ENCODE peak calls at places on chromosomes 5 and 9, in five cellular contexts. Z is HepG2, W is IMR-90, T is SK-N-SH, B is H1. Y is an unnamed sample.

GRCh38 chr5:1268666-1269065 is 26.2 kb downstream of the TERT start:
- DNase-seq in W (no peak), Z (no peak), T (no peak), B (no peak), Y (no peak)

GRCh38 chr5:12662545-12663314 is 758.5 kb upstream of the CTNND2 start:
- DNase-seq in B (no peak), W (no peak), T (no peak), Z (no peak), Y (no peak)

GRCh38 chr5:50415912-50416311 is 25.2 kb downstream of the EMB start:
- DNase-seq in Z (no peak), W (no peak), T (no peak), B (no peak), Y (no peak)

GRCh38 chr5:5380298-5380697 is 42.2 kb upstream of the ICE1 start:
- DNase-seq in W (no peak), T (no peak), B (no peak), Z (no peak), Y (no peak)

GRCh38 chr9:15735083-15735974 is 182.5 kb downstream of the CCDC171 start:
- DNase-seq in Z (no peak), B (no peak), W (peak), T (no peak), Y (peak)

GRCh38 chr9:124800306-124801259 is 23.6 kb downstream of the OLFML2A start:
- DNase-seq in T (no peak), B (no peak), Z (no peak), W (peak), Y (no peak)

GRCh38 chr9:112332272-112332671 is 1.1 kb downstream of the PTBP3 start:
- DNase-seq in B (no peak), Z (no peak), T (no peak), W (no peak), Y (no peak)

GRCh38 chr9:134959126-134959970 is 41.6 kb upstream of the FCN1 start:
- DNase-seq in W (no peak), Z (no peak), B (no peak), T (no peak), Y (no peak)

GRCh38 chr5:28165116-28165515 is 1126.7 kb upstream of the CDH9 start:
- DNase-seq in Z (no peak), T (no peak), B (no peak), W (no peak), Y (no peak)

GRCh38 chr9:90000925-90001324 is 396.1 kb downstream of the GADD45G start:
- DNase-seq in W (no peak), T (no peak), Z (no peak), B (no peak), Y (no peak)

GRCh38 chr9:90002299-90003045 is 397.7 kb downstream of the GADD45G start:
- DNase-seq in T (peak), B (no peak), Z (no peak), W (no peak), Y (no peak)

GRCh38 chr9:90001756-90002155 is 396.9 kb downstream of the GADD45G start:
- DNase-seq in Z (no peak), W (no peak), T (peak), B (no peak), Y (no peak)

GRCh38 chr9:89999176-89999533 is 394.3 kb downstream of the GADD45G start:
- DNase-seq in Z (no peak), T (no peak), W (no peak), B (no peak), Y (no peak)

GRCh38 chr9:89999534-90000370 is 394.9 kb downstream of the GADD45G start:
- DNase-seq in T (peak), Z (peak), W (peak), B (no peak), Y (peak)
- TF ChIP-seq RAD21 in T (no peak), Z (no peak), W (no peak), B (no peak), Y (no peak)

DNA sequence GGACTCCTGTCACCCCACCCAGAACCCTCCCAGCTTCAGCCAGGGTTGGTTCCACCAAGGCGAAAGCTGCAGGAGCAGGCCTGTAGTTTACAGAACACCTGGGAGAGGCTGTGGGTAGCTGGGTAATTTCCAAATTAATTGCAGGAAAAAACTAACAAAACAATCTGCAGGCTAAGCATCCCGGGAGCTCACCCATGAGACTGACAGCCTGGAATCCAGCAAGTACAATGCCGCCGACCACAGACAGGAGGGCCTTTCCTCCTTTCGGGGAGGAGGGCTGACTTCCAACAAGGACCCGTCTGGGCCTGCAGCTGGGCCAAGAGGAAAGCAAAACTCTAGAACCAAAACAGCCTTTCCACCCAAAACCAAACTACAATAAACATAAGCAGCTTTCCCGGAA is 10.3 kb downstream of the FOXE1 start:
- DNase-seq in Z (no peak), W (no peak), T (no peak), B (no peak), Y (no peak)
- TF ChIP-seq RAD21 in Z (no peak), W (no peak), T (no peak), B (no peak), Y (no peak)

GRCh38 chr5:78501411-78502338 is 141.3 kb downstream of the SCAMP1 start:
- DNase-seq in B (peak), T (no peak), Z (no peak), W (no peak), Y (no peak)
- TF ChIP-seq RAD21 in B (no peak), T (no peak), Z (no peak), W (no peak), Y (no peak)

GRCh38 chr5:124235576-124235975 is 510.9 kb downstream of the ZNF608 start:
- DNase-seq in T (peak), Z (no peak), W (no peak), B (no peak), Y (no peak)
- TF ChIP-seq RAD21 in T (no peak), Z (no peak), W (no peak), B (no peak), Y (no peak)

GRCh38 chr5:179906795-179907569 is 715 bp downstream of the TBC1D9B start:
- DNase-seq in T (peak), W (peak), B (peak), Z (no peak), Y (no peak)

GRCh38 chr5:179907570-179908324 is at the start of gene TBC1D9B:
- DNase-seq in B (peak), W (peak), T (peak), Z (peak), Y (peak)

GRCh38 chr5:179905144-179905526 is 2.6 kb downstream of the TBC1D9B start:
- DNase-seq in T (no peak), B (no peak), W (no peak), Z (no peak), Y (no peak)

GRCh38 chr5:179904463-179905143 is 3.1 kb downstream of the TBC1D9B start:
- DNase-seq in T (no peak), Z (no peak), B (no peak), W (no peak), Y (no peak)

GRCh38 chr5:179906294-179906794 is 1.4 kb downstream of the TBC1D9B start:
- DNase-seq in Z (no peak), T (no peak), W (no peak), B (no peak), Y (no peak)
- TF ChIP-seq RAD21 in Z (no peak), T (no peak), W (no peak), B (no peak), Y (no peak)

DNA sequence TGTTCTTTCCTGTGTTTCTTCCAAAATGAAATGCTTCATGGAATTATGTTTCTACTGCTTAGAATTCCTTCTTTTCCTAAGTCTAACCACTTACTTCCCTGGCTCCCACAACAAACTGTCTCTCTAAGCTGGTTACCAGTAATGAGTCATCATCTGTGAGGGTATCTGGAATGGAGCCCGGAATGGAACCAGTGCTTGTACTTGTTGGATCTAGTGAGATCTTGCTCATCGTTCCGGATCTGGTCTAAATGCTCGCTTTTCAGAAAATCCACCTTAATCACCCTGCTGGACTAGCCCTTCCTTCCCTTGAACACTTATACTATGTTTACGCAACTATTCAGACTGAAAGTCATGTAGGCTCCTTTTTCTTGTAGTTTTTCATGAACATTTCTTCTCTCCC is 184.8 kb downstream of the PBX3 start:
- DNase-seq in W (peak), B (no peak), Z (no peak), T (no peak), Y (peak)
- TF ChIP-seq RAD21 in W (no peak), B (no peak), Z (no peak), T (no peak), Y (no peak)

GRCh38 chr9:81097167-81097566 is 592.2 kb downstream of the TLE1 start:
- DNase-seq in Z (no peak), W (no peak), T (no peak), B (no peak), Y (no peak)
- TF ChIP-seq RAD21 in Z (no peak), W (no peak), T (no peak), B (no peak), Y (no peak)

Y was measured in A549.